ENCODE peak calls at places on chromosomes 7 and 10, in five cellular contexts. One of them, this sample, is unnamed.

GRCh38 chr10:69327463-69328345 is 49.4 kb downstream of the HK1 start:
- DNase-seq in NB4: peak
- DNase-seq in body of pancreas: peak
- DNase-seq in HepG2: no peak
- DNase-seq in transverse colon: peak
- DNase-seq in this sample: peak

GRCh38 chr10:50592961-50593418 is 30.8 kb downstream of the SGMS1 start:
- DNase-seq in NB4: no peak
- DNase-seq in body of pancreas: no peak
- DNase-seq in HepG2: no peak
- DNase-seq in transverse colon: no peak
- DNase-seq in this sample: peak

GRCh38 chr10:88848499-88848898 is 3.1 kb downstream of the ANKRD22 start:
- DNase-seq in NB4: peak
- DNase-seq in body of pancreas: no peak
- DNase-seq in HepG2: no peak
- DNase-seq in transverse colon: no peak
- DNase-seq in this sample: no peak

GRCh38 chr7:46671108-46671769 is 750.2 kb upstream of the IGFBP3 start:
- DNase-seq in NB4: no peak
- DNase-seq in body of pancreas: no peak
- DNase-seq in HepG2: no peak
- DNase-seq in transverse colon: no peak
- DNase-seq in this sample: no peak

GRCh38 chr10:101725843-101726242 is 30.9 kb upstream of the FBXW4 start:
- DNase-seq in NB4: no peak
- DNase-seq in body of pancreas: no peak
- DNase-seq in HepG2: no peak
- DNase-seq in transverse colon: peak
- DNase-seq in this sample: no peak

GRCh38 chr10:109995178-109995577 is 12.6 kb upstream of the ADD3 start:
- DNase-seq in NB4: no peak
- DNase-seq in body of pancreas: no peak
- DNase-seq in HepG2: no peak
- DNase-seq in transverse colon: no peak
- DNase-seq in this sample: no peak

GRCh38 chr10:96370575-96371157 is 11.9 kb upstream of the OPALIN start:
- DNase-seq in NB4: peak
- DNase-seq in body of pancreas: peak
- DNase-seq in HepG2: peak
- DNase-seq in transverse colon: peak
- DNase-seq in this sample: peak

GRCh38 chr10:29703276-29703675 is 68.5 kb upstream of the SVIL start:
- DNase-seq in NB4: no peak
- DNase-seq in body of pancreas: no peak
- DNase-seq in HepG2: no peak
- DNase-seq in transverse colon: no peak
- DNase-seq in this sample: no peak

GRCh38 chr10:124174071-124174566 is 80.7 kb upstream of the CHST15 start:
- DNase-seq in NB4: no peak
- DNase-seq in body of pancreas: no peak
- DNase-seq in HepG2: no peak
- DNase-seq in transverse colon: no peak
- DNase-seq in this sample: no peak

GRCh38 chr7:42138691-42139090 is 98.3 kb downstream of the GLI3 start:
- DNase-seq in NB4: peak
- DNase-seq in body of pancreas: no peak
- DNase-seq in HepG2: no peak
- DNase-seq in transverse colon: no peak
- DNase-seq in this sample: no peak

GRCh38 chr10:77784856-77785255 is 141.7 kb downstream of the DLG5 start:
- DNase-seq in NB4: no peak
- DNase-seq in body of pancreas: no peak
- DNase-seq in HepG2: no peak
- DNase-seq in transverse colon: no peak
- DNase-seq in this sample: no peak

GRCh38 chr10:4073912-4074311 is 288.9 kb upstream of the KLF6 start:
- DNase-seq in NB4: no peak
- DNase-seq in body of pancreas: no peak
- DNase-seq in HepG2: no peak
- DNase-seq in transverse colon: no peak
- DNase-seq in this sample: no peak

GRCh38 chr7:77409005-77409738 is 7.0 kb downstream of the GSAP start:
- DNase-seq in NB4: no peak
- DNase-seq in body of pancreas: no peak
- DNase-seq in HepG2: peak
- DNase-seq in transverse colon: no peak
- DNase-seq in this sample: no peak

GRCh38 chr10:109737009-109737408 is 186.3 kb downstream of the XPNPEP1 start:
- DNase-seq in NB4: no peak
- DNase-seq in body of pancreas: no peak
- DNase-seq in HepG2: no peak
- DNase-seq in transverse colon: no peak
- DNase-seq in this sample: no peak

GRCh38 chr10:71854031-71854430 is 3.0 kb upstream of the PSAP start:
- DNase-seq in NB4: no peak
- DNase-seq in body of pancreas: no peak
- DNase-seq in HepG2: no peak
- DNase-seq in transverse colon: no peak
- DNase-seq in this sample: peak

GRCh38 chr7:155741061-155741460 is 71.2 kb downstream of the SHH start:
- DNase-seq in NB4: no peak
- DNase-seq in body of pancreas: no peak
- DNase-seq in HepG2: no peak
- DNase-seq in transverse colon: no peak
- DNase-seq in this sample: no peak

GRCh38 chr7:156650042-156650441 is 9.5 kb downstream of the RNF32 start:
- DNase-seq in NB4: peak
- DNase-seq in body of pancreas: peak
- DNase-seq in HepG2: peak
- DNase-seq in transverse colon: peak
- DNase-seq in this sample: peak

GRCh38 chr10:44966129-44966815 is 6.7 kb downstream of the RASSF4 start:
- DNase-seq in NB4: no peak
- DNase-seq in body of pancreas: no peak
- DNase-seq in HepG2: peak
- DNase-seq in transverse colon: no peak
- DNase-seq in this sample: no peak

GRCh38 chr7:160958-161725 is 31.2 kb upstream of the FAM20C start:
- DNase-seq in NB4: no peak
- DNase-seq in body of pancreas: no peak
- DNase-seq in HepG2: no peak
- DNase-seq in transverse colon: no peak
- DNase-seq in this sample: no peak

GRCh38 chr7:153835712-153836265 is 216.4 kb upstream of the DPP6 start:
- DNase-seq in NB4: no peak
- DNase-seq in body of pancreas: peak
- DNase-seq in HepG2: no peak
- DNase-seq in transverse colon: peak
- DNase-seq in this sample: no peak

GRCh38 chr10:94546058-94546595 is 539 bp downstream of the HELLS start:
- DNase-seq in NB4: peak
- DNase-seq in body of pancreas: no peak
- DNase-seq in HepG2: peak
- DNase-seq in transverse colon: no peak
- DNase-seq in this sample: no peak

GRCh38 chr7:134420509-134421125 is 38.3 kb downstream of the AKR1B1 start:
- DNase-seq in NB4: peak
- DNase-seq in body of pancreas: peak
- DNase-seq in HepG2: peak
- DNase-seq in transverse colon: peak
- DNase-seq in this sample: peak

GRCh38 chr7:39184387-39184786 is 206.7 kb downstream of the POU6F2 start:
- DNase-seq in NB4: no peak
- DNase-seq in body of pancreas: no peak
- DNase-seq in HepG2: no peak
- DNase-seq in transverse colon: no peak
- DNase-seq in this sample: no peak

GRCh38 chr10:31036209-31036608 is 4.5 kb upstream of the ZNF438 start:
- DNase-seq in NB4: no peak
- DNase-seq in body of pancreas: no peak
- DNase-seq in HepG2: no peak
- DNase-seq in transverse colon: no peak
- DNase-seq in this sample: no peak

GRCh38 chr10:106086391-106086790 is 1078.1 kb downstream of the SORCS1 start:
- DNase-seq in NB4: no peak
- DNase-seq in body of pancreas: no peak
- DNase-seq in HepG2: no peak
- DNase-seq in transverse colon: no peak
- DNase-seq in this sample: no peak

GRCh38 chr10:32207544-32207943 is 139.4 kb downstream of the EPC1 start:
- DNase-seq in NB4: peak
- DNase-seq in body of pancreas: peak
- DNase-seq in HepG2: peak
- DNase-seq in transverse colon: peak
- DNase-seq in this sample: peak

GRCh38 chr10:71970331-71970730 is 6.1 kb downstream of the CHST3 start:
- DNase-seq in NB4: peak
- DNase-seq in body of pancreas: no peak
- DNase-seq in HepG2: no peak
- DNase-seq in transverse colon: no peak
- DNase-seq in this sample: peak

GRCh38 chr10:29389493-29389892 is 100.6 kb downstream of the LYZL1 start:
- DNase-seq in NB4: no peak
- DNase-seq in body of pancreas: no peak
- DNase-seq in HepG2: no peak
- DNase-seq in transverse colon: no peak
- DNase-seq in this sample: no peak

GRCh38 chr7:92717982-92718716 is 118.2 kb downstream of the CDK6 start:
- DNase-seq in NB4: peak
- DNase-seq in body of pancreas: peak
- DNase-seq in HepG2: peak
- DNase-seq in transverse colon: peak
- DNase-seq in this sample: peak

GRCh38 chr10:48442090-48442808 is 135.8 kb downstream of the MAPK8 start:
- DNase-seq in NB4: no peak
- DNase-seq in body of pancreas: no peak
- DNase-seq in HepG2: no peak
- DNase-seq in transverse colon: no peak
- DNase-seq in this sample: no peak

GRCh38 chr7:83105948-83106347 is 56.7 kb downstream of the PCLO start:
- DNase-seq in NB4: no peak
- DNase-seq in body of pancreas: no peak
- DNase-seq in HepG2: no peak
- DNase-seq in transverse colon: no peak
- DNase-seq in this sample: no peak

GRCh38 chr7:106345421-106346166 is 60.8 kb upstream of the NAMPT start:
- DNase-seq in NB4: peak
- DNase-seq in body of pancreas: no peak
- DNase-seq in HepG2: no peak
- DNase-seq in transverse colon: no peak
- DNase-seq in this sample: no peak

GRCh38 chr10:44552716-44553115 is 167.8 kb upstream of the CXCL12 start:
- DNase-seq in NB4: no peak
- DNase-seq in body of pancreas: no peak
- DNase-seq in HepG2: no peak
- DNase-seq in transverse colon: no peak
- DNase-seq in this sample: no peak

GRCh38 chr7:147068877-147069276 is 952.3 kb downstream of the CNTNAP2 start:
- DNase-seq in NB4: no peak
- DNase-seq in body of pancreas: no peak
- DNase-seq in HepG2: no peak
- DNase-seq in transverse colon: no peak
- DNase-seq in this sample: no peak

GRCh38 chr7:151087247-151088018 is 1.2 kb downstream of the AGAP3 start:
- DNase-seq in NB4: peak
- DNase-seq in body of pancreas: peak
- DNase-seq in HepG2: peak
- DNase-seq in transverse colon: peak
- DNase-seq in this sample: peak
- TF ChIP-seq POLR2A in NB4: no peak
- TF ChIP-seq POLR2A in body of pancreas: peak
- TF ChIP-seq POLR2A in HepG2: no peak
- TF ChIP-seq POLR2A in transverse colon: no peak
- TF ChIP-seq POLR2A in this sample: no peak

GRCh38 chr7:112450807-112451661 is 774 bp downstream of the IFRD1 start:
- DNase-seq in NB4: peak
- DNase-seq in body of pancreas: peak
- DNase-seq in HepG2: peak
- DNase-seq in transverse colon: peak
- DNase-seq in this sample: peak
- TF ChIP-seq POLR2A in NB4: peak
- TF ChIP-seq POLR2A in body of pancreas: no peak
- TF ChIP-seq POLR2A in HepG2: peak
- TF ChIP-seq POLR2A in transverse colon: no peak
- TF ChIP-seq POLR2A in this sample: no peak

DNA sequence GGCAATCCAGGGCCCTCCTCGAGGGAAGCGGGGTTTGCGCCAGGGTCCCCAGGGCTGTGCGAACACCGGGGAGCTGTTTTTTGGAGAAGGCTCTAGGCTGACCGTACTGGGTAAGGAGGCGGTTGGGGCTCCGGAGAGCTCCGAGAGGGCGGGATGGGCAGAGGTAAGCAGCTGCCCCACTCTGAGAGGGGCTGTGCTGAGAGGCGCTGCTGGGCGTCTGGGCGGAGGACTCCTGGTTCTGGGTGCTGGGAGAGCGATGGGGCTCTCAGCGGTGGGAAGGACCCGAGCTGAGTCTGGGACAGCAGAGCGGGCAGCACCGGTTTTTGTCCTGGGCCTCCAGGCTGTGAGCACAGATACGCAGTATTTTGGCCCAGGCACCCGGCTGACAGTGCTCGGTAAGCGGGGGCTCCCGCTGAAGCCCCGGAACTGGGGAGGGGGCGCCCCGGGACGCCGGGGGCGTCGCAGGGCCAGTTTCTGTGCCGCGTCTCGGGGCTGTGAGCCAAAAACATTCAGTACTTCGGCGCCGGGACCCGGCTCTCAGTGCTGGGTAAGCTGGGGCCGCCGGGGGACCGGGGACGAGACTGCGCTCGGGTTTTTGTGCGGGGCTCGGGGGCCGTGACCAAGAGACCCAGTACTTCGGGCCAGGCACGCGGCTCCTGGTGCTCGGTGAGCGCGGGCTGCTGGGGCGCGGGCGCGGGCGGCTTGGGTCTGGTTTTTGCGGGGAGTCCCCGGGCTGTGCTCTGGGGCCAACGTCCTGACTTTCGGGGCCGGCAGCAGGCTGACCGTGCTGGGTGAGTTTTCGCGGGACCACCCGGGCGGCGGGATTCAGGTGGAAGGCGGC is 26.0 kb downstream of the PRSS2 start:
- DNase-seq in NB4: no peak
- DNase-seq in body of pancreas: no peak
- DNase-seq in HepG2: no peak
- DNase-seq in transverse colon: no peak
- DNase-seq in this sample: no peak
- TF ChIP-seq POLR2A in NB4: no peak
- TF ChIP-seq POLR2A in body of pancreas: no peak
- TF ChIP-seq POLR2A in HepG2: no peak
- TF ChIP-seq POLR2A in transverse colon: no peak
- TF ChIP-seq POLR2A in this sample: no peak

DNA sequence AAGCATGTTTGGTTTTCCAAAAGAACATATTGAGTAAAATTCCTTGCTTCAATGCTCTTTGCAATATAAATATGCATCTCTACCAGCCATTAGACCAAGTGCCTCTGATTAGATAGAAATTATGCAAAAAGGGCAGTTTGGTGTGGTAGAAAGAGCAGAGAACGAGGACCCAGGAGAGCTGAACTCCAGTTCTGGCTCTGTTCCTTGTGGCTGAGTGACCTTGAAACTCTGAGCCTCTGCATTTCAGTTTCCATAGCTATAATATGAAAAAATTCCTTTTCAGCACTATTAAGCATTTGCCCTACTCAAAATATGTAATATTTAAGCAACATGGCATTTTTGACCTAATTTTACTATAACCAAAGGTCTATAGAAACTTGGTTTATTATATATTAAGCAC is 36.5 kb downstream of the COL1A2 start:
- DNase-seq in NB4: no peak
- DNase-seq in body of pancreas: no peak
- DNase-seq in HepG2: no peak
- DNase-seq in transverse colon: no peak
- DNase-seq in this sample: no peak
- TF ChIP-seq POLR2A in NB4: no peak
- TF ChIP-seq POLR2A in body of pancreas: no peak
- TF ChIP-seq POLR2A in HepG2: no peak
- TF ChIP-seq POLR2A in transverse colon: no peak
- TF ChIP-seq POLR2A in this sample: no peak

This sample was measured in erythroblast.